ENCODE peak calls at places on chromosomes 6 and 20, in six cellular contexts. E, X, M, N, O and P are unnamed samples. For H3K4me1 and H3K9me3, the result is how much of the 10 kb centered on the place peaks cover.

GRCh38 chr6:17835784-17836183 is 129.1 kb upstream of the NUP153 start:
- DNase-seq in E (no peak), X (no peak), M (no peak), N (no peak), O (no peak), P (no peak)

GRCh38 chr6:78910611-78911134 is 43.3 kb downstream of the IRAK1BP1 start:
- DNase-seq in E (peak), X (no peak), M (no peak), N (peak), O (peak), P (no peak)

GRCh38 chr6:43724914-43725642 is 37.5 kb upstream of the MRPS18A start:
- DNase-seq in E (peak), X (no peak), M (peak), N (peak), O (peak), P (peak)

GRCh38 chr6:25343984-25344383 is 64.8 kb downstream of the CARMIL1 start:
- DNase-seq in E (no peak), X (no peak), M (no peak), N (no peak), O (no peak), P (no peak)

GRCh38 chr6:107943626-107944439 is 14.2 kb downstream of the SEC63 start:
- DNase-seq in E (no peak), X (no peak), M (no peak), N (no peak), O (no peak), P (no peak)

GRCh38 chr6:14671261-14671681 is 553.7 kb downstream of the CD83 start:
- DNase-seq in E (no peak), X (peak), M (no peak), N (no peak), O (no peak), P (no peak)

GRCh38 chr6:27275025-27275956 is 27.8 kb downstream of the PRSS16 start:
- DNase-seq in E (no peak), X (no peak), M (no peak), N (no peak), O (no peak), P (no peak)

GRCh38 chr20:63626424-63627128 is at the start of gene GMEB2:
- DNase-seq in E (peak), X (peak), M (peak), N (peak), O (peak), P (peak)

GRCh38 chr6:48957781-48958180 is 505.3 kb downstream of the MMUT start:
- DNase-seq in E (no peak), X (no peak), M (no peak), N (no peak), O (no peak), P (no peak)

GRCh38 chr20:7841967-7842301 is 98.3 kb downstream of the HAO1 start:
- DNase-seq in E (no peak), X (peak), M (no peak), N (no peak), O (no peak), P (no peak)

GRCh38 chr6:48147101-48147500 is 36.1 kb upstream of the PTCHD4 start:
- DNase-seq in E (no peak), X (no peak), M (no peak), N (no peak), O (no peak), P (no peak)

GRCh38 chr20:11057624-11058023 is 383.8 kb upstream of the JAG1 start:
- DNase-seq in E (no peak), X (no peak), M (no peak), N (no peak), O (no peak), P (no peak)

GRCh38 chr6:153024401-153025017 is 22.0 kb upstream of the MTRF1L start:
- DNase-seq in E (peak), X (peak), M (peak), N (no peak), O (no peak), P (no peak)

GRCh38 chr20:52104546-52105044 is 87.0 kb downstream of the ZFP64 start:
- DNase-seq in E (no peak), X (no peak), M (no peak), N (no peak), O (no peak), P (no peak)

GRCh38 chr6:120805267-120805666 is 529.0 kb downstream of the TBC1D32 start:
- DNase-seq in E (no peak), X (no peak), M (no peak), N (no peak), O (no peak), P (no peak)

GRCh38 chr20:62424249-62425109 is 2.9 kb downstream of the RBBP8NL start:
- DNase-seq in E (no peak), X (no peak), M (no peak), N (no peak), O (no peak), P (no peak)

GRCh38 chr20:25271486-25272222 is 23.8 kb downstream of the PYGB start:
- DNase-seq in E (peak), X (peak), M (no peak), N (peak), O (peak), P (peak)

GRCh38 chr6:52077180-52077884 is 10.1 kb downstream of the PKHD1 start:
- DNase-seq in E (no peak), X (no peak), M (peak), N (no peak), O (no peak), P (peak)

GRCh38 chr6:164216839-164217238 is 802.3 kb downstream of the QKI start:
- DNase-seq in E (no peak), X (no peak), M (no peak), N (no peak), O (no peak), P (no peak)

GRCh38 chr6:142478117-142478516 is 176.3 kb downstream of the ADGRG6 start:
- DNase-seq in E (no peak), X (no peak), M (no peak), N (no peak), O (no peak), P (no peak)

GRCh38 chr6:17877196-17877889 is 110.1 kb downstream of the KIF13A start:
- DNase-seq in E (no peak), X (no peak), M (no peak), N (no peak), O (no peak), P (no peak)

GRCh38 chr20:13455713-13456112 is 183.0 kb downstream of the TASP1 start:
- DNase-seq in E (no peak), X (no peak), M (no peak), N (no peak), O (no peak), P (peak)

GRCh38 chr20:56630506-56631317 is 1.6 kb downstream of the TFAP2C start:
- DNase-seq in E (no peak), X (no peak), M (no peak), N (peak), O (no peak), P (no peak)

GRCh38 chr20:5316188-5317158 is at the start of gene PROKR2:
- DNase-seq in E (no peak), X (no peak), M (no peak), N (no peak), O (no peak), P (no peak)

GRCh38 chr6:154806804-154807203 is 73.6 kb downstream of the SCAF8 start:
- DNase-seq in E (no peak), X (no peak), M (no peak), N (no peak), O (no peak), P (no peak)

GRCh38 chr6:39520411-39520810 is 197.9 kb upstream of the KCNK16 start:
- DNase-seq in E (no peak), X (no peak), M (no peak), N (no peak), O (no peak), P (no peak)

GRCh38 chr6:153503810-153504209 is 372.7 kb upstream of the RGS17 start:
- DNase-seq in E (no peak), X (no peak), M (no peak), N (no peak), O (no peak), P (no peak)

GRCh38 chr20:60565093-60565492 is 606.9 kb downstream of the CDH26 start:
- DNase-seq in E (no peak), X (no peak), M (no peak), N (no peak), O (no peak), P (no peak)

GRCh38 chr6:52328721-52329120 is 33.2 kb upstream of the PAQR8 start:
- DNase-seq in E (no peak), X (no peak), M (no peak), N (no peak), O (no peak), P (no peak)

GRCh38 chr20:59939052-59939878 is 840 bp downstream of the PPP1R3D start:
- DNase-seq in E (no peak), X (peak), M (peak), N (peak), O (peak), P (no peak)

GRCh38 chr6:162533009-162533400 is 194.6 kb downstream of the PRKN start:
- DNase-seq in E (peak), X (no peak), M (no peak), N (no peak), O (no peak), P (no peak)

GRCh38 chr20:23938118-23938438 is 50.5 kb downstream of the GGTLC1 start:
- DNase-seq in E (no peak), X (no peak), M (no peak), N (no peak), O (no peak), P (no peak)

GRCh38 chr20:36473164-36473563 is 68.2 kb upstream of the MYL9 start:
- DNase-seq in E (no peak), X (no peak), M (no peak), N (no peak), O (no peak), P (no peak)
- H3K4me1 ChIP-seq in E (half or more), X (half or more), M (under half), N (under half), O (half or more), P (under half)

DNA sequence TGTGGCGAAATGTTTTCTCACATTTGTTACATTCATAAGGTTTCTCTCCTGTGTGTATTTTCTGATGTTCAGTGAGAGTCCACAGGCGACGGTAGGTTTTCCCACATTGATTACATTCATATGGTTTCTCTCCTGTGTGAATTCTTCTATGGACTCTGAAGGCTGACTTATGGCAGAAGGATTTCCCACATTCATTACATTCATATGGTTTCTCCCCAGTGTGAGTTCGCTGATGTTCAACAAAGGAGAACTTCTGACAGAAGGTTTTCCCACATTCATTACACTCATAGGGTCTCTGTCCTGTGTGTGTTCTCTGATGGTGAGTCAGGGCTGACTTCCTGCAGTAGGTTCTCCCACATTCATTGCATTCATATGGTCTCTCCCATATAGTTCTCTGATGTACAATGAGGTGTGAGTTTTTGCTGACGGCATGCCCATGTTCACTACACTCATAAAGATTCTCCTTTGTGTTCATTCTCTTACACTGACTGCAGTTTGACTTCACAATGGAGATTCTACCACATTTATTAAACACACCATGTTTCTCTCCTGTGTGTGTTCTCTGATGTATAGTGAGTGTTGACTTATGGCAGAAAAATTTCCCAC is 11.9 kb downstream of the ZNF334 start:
- DNase-seq in E (no peak), X (no peak), M (no peak), N (no peak), O (no peak), P (no peak)
- H3K9me3 ChIP-seq in E (under half), X (under half), M (under half), N (under half), O (under half), P (under half)

GRCh38 chr6:138692978-138693909 is 80.3 kb upstream of the CCDC28A start:
- DNase-seq in E (peak), X (peak), M (peak), N (peak), O (peak), P (peak)
- TF ChIP-seq CTCF in E (no peak), X (no peak), M (no peak), N (peak), O (no peak), P (peak)

GRCh38 chr6:56914791-56915658 is 39.9 kb upstream of the BEND6 start:
- DNase-seq in E (no peak), X (peak), M (no peak), N (no peak), O (no peak), P (no peak)
- H3K4me1 ChIP-seq in E (under half), X (under half), M (under half), N (under half), O (under half), P (under half)

DNA sequence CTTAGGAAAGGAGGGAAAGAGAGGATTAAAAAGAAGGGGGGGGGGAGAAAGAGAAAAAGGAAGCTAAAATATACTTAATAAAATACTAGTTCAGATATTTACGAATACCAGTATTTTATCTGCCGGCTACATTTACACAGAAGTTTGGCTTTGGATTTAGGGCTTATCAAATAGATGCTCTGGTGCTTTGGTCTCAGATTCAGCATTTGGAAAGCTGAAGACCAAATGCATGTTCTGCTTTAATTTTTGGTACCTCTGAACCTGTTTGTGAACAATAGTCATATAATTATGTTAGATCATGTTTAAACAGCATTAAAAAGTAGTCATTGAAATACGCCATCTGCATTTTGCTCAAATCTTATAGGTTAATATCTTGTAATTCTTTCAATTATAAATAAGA is 786.0 kb upstream of the CITED2 start:
- DNase-seq in E (no peak), X (no peak), M (no peak), N (no peak), O (no peak), P (no peak)
- H3K9me3 ChIP-seq in E (under half), X (under half), M (under half), N (under half), O (under half), P (under half)